ENCODE peak calls at places on chromosomes 5 and 9, in ten cellular contexts. One of them, this sample, is unnamed.

GRCh38 chr5:79849486-79850315 is 141.4 kb downstream of the MTX3 start:
- DNase-seq in adrenal gland: no peak
- DNase-seq in Peyer's patch: no peak
- DNase-seq in HL-60: no peak
- DNase-seq in tibial nerve: no peak
- DNase-seq in heart right ventricle: no peak
- DNase-seq in IMR-90: no peak
- DNase-seq in colonic mucosa: no peak
- DNase-seq in MM.1S: no peak
- DNase-seq in cardiac muscle cell: no peak
- DNase-seq in this sample: no peak

GRCh38 chr9:116300360-116300759 is 146.8 kb downstream of the PAPPA start:
- DNase-seq in adrenal gland: no peak
- DNase-seq in Peyer's patch: no peak
- DNase-seq in HL-60: no peak
- DNase-seq in tibial nerve: no peak
- DNase-seq in heart right ventricle: no peak
- DNase-seq in IMR-90: no peak
- DNase-seq in colonic mucosa: no peak
- DNase-seq in MM.1S: no peak
- DNase-seq in cardiac muscle cell: no peak
- DNase-seq in this sample: no peak

GRCh38 chr9:36623280-36623679 is 50.6 kb downstream of the MELK start:
- DNase-seq in adrenal gland: no peak
- DNase-seq in Peyer's patch: no peak
- DNase-seq in HL-60: no peak
- DNase-seq in tibial nerve: no peak
- DNase-seq in heart right ventricle: no peak
- DNase-seq in IMR-90: peak; percentile 54
- DNase-seq in colonic mucosa: no peak
- DNase-seq in MM.1S: no peak
- DNase-seq in cardiac muscle cell: peak; percentile 25
- DNase-seq in this sample: no peak

GRCh38 chr9:134217431-134218210 is 53.3 kb upstream of the RNU6ATAC start:
- DNase-seq in adrenal gland: no peak
- DNase-seq in Peyer's patch: no peak
- DNase-seq in HL-60: peak; percentile 73
- DNase-seq in tibial nerve: no peak
- DNase-seq in heart right ventricle: no peak
- DNase-seq in IMR-90: no peak
- DNase-seq in colonic mucosa: no peak
- DNase-seq in MM.1S: no peak
- DNase-seq in cardiac muscle cell: no peak
- DNase-seq in this sample: no peak

GRCh38 chr5:180808461-180809000 is 5.9 kb upstream of the MGAT1 start:
- DNase-seq in adrenal gland: no peak
- DNase-seq in Peyer's patch: peak; percentile 48
- DNase-seq in HL-60: no peak
- DNase-seq in tibial nerve: no peak
- DNase-seq in heart right ventricle: peak; percentile 4
- DNase-seq in IMR-90: no peak
- DNase-seq in colonic mucosa: no peak
- DNase-seq in MM.1S: no peak
- DNase-seq in cardiac muscle cell: no peak
- DNase-seq in this sample: peak; percentile 12

GRCh38 chr9:14654932-14655331 is 38.3 kb downstream of the ZDHHC21 start:
- DNase-seq in adrenal gland: no peak
- DNase-seq in Peyer's patch: no peak
- DNase-seq in HL-60: no peak
- DNase-seq in tibial nerve: no peak
- DNase-seq in heart right ventricle: no peak
- DNase-seq in IMR-90: peak; percentile 7
- DNase-seq in colonic mucosa: no peak
- DNase-seq in MM.1S: no peak
- DNase-seq in cardiac muscle cell: peak; percentile 11
- DNase-seq in this sample: no peak

GRCh38 chr9:16033253-16033652 is 480.4 kb downstream of the CCDC171 start:
- DNase-seq in adrenal gland: no peak
- DNase-seq in Peyer's patch: no peak
- DNase-seq in HL-60: no peak
- DNase-seq in tibial nerve: no peak
- DNase-seq in heart right ventricle: no peak
- DNase-seq in IMR-90: no peak
- DNase-seq in colonic mucosa: no peak
- DNase-seq in MM.1S: no peak
- DNase-seq in cardiac muscle cell: no peak
- DNase-seq in this sample: peak; percentile 55

GRCh38 chr5:100760700-100761099 is 142.4 kb downstream of the ST8SIA4 start:
- DNase-seq in adrenal gland: no peak
- DNase-seq in Peyer's patch: no peak
- DNase-seq in HL-60: no peak
- DNase-seq in tibial nerve: no peak
- DNase-seq in heart right ventricle: no peak
- DNase-seq in IMR-90: peak; percentile 7
- DNase-seq in colonic mucosa: no peak
- DNase-seq in MM.1S: no peak
- DNase-seq in cardiac muscle cell: no peak
- DNase-seq in this sample: no peak

GRCh38 chr5:126998201-126998631 is 32.1 kb downstream of the MARCHF3 start:
- DNase-seq in adrenal gland: no peak
- DNase-seq in Peyer's patch: no peak
- DNase-seq in HL-60: no peak
- DNase-seq in tibial nerve: no peak
- DNase-seq in heart right ventricle: no peak
- DNase-seq in IMR-90: peak; percentile 63
- DNase-seq in colonic mucosa: no peak
- DNase-seq in MM.1S: peak; percentile 83
- DNase-seq in cardiac muscle cell: peak; percentile 44
- DNase-seq in this sample: no peak

GRCh38 chr9:4743131-4743875 is 2.3 kb upstream of the AK3 start:
- DNase-seq in adrenal gland: no peak
- DNase-seq in Peyer's patch: no peak
- DNase-seq in HL-60: no peak
- DNase-seq in tibial nerve: no peak
- DNase-seq in heart right ventricle: peak; percentile 16
- DNase-seq in IMR-90: no peak
- DNase-seq in colonic mucosa: no peak
- DNase-seq in MM.1S: no peak
- DNase-seq in cardiac muscle cell: peak; percentile 11
- DNase-seq in this sample: no peak

GRCh38 chr9:16062542-16063240 is 509.8 kb downstream of the CCDC171 start:
- DNase-seq in adrenal gland: no peak
- DNase-seq in Peyer's patch: no peak
- DNase-seq in HL-60: no peak
- DNase-seq in tibial nerve: no peak
- DNase-seq in heart right ventricle: no peak
- DNase-seq in IMR-90: peak; percentile 98
- DNase-seq in colonic mucosa: no peak
- DNase-seq in MM.1S: no peak
- DNase-seq in cardiac muscle cell: peak; percentile 51
- DNase-seq in this sample: no peak

GRCh38 chr5:73596705-73597328 is 29.2 kb upstream of the ARHGEF28 start:
- DNase-seq in adrenal gland: no peak
- DNase-seq in Peyer's patch: peak; percentile 53
- DNase-seq in HL-60: peak; percentile 27
- DNase-seq in tibial nerve: peak; percentile 31
- DNase-seq in heart right ventricle: no peak
- DNase-seq in IMR-90: peak; percentile 20
- DNase-seq in colonic mucosa: peak; percentile 53
- DNase-seq in MM.1S: peak; percentile 31
- DNase-seq in cardiac muscle cell: peak; percentile 47
- DNase-seq in this sample: peak; percentile 36

GRCh38 chr5:2003206-2003605 is 120.5 kb upstream of the IRX4 start:
- DNase-seq in adrenal gland: no peak
- DNase-seq in Peyer's patch: no peak
- DNase-seq in HL-60: no peak
- DNase-seq in tibial nerve: no peak
- DNase-seq in heart right ventricle: no peak
- DNase-seq in IMR-90: no peak
- DNase-seq in colonic mucosa: no peak
- DNase-seq in MM.1S: no peak
- DNase-seq in cardiac muscle cell: no peak
- DNase-seq in this sample: no peak
- H3K4me3 ChIP-seq in adrenal gland: no peak overlapping the region
- H3K4me3 ChIP-seq in Peyer's patch: no peak overlapping the region
- H3K4me3 ChIP-seq in HL-60: no peak overlapping the region
- H3K4me3 ChIP-seq in tibial nerve: no peak overlapping the region
- H3K4me3 ChIP-seq in heart right ventricle: no peak overlapping the region
- H3K4me3 ChIP-seq in IMR-90: no peak overlapping the region
- H3K4me3 ChIP-seq in colonic mucosa: no peak overlapping the region
- H3K4me3 ChIP-seq in MM.1S: no peak overlapping the region
- H3K4me3 ChIP-seq in cardiac muscle cell: no peak overlapping the region
- H3K4me3 ChIP-seq in this sample: no peak overlapping the region

GRCh38 chr5:15995206-15996052 is 184.2 kb downstream of the MARCHF11 start:
- DNase-seq in adrenal gland: no peak
- DNase-seq in Peyer's patch: no peak
- DNase-seq in HL-60: no peak
- DNase-seq in tibial nerve: no peak
- DNase-seq in heart right ventricle: no peak
- DNase-seq in IMR-90: peak; percentile 55
- DNase-seq in colonic mucosa: no peak
- DNase-seq in MM.1S: peak; percentile 59
- DNase-seq in cardiac muscle cell: peak; percentile 64
- DNase-seq in this sample: no peak
- TF ChIP-seq CTCF in adrenal gland: peak; percentile 56
- TF ChIP-seq CTCF in Peyer's patch: no peak
- TF ChIP-seq CTCF in HL-60: peak; percentile 18
- TF ChIP-seq CTCF in tibial nerve: peak; percentile 35
- TF ChIP-seq CTCF in heart right ventricle: peak; percentile 52
- TF ChIP-seq CTCF in IMR-90: peak; percentile 75
- TF ChIP-seq CTCF in colonic mucosa: peak; percentile 18
- TF ChIP-seq CTCF in MM.1S: peak; percentile 67
- TF ChIP-seq CTCF in cardiac muscle cell: peak; percentile 66
- TF ChIP-seq CTCF in this sample: no peak

DNA sequence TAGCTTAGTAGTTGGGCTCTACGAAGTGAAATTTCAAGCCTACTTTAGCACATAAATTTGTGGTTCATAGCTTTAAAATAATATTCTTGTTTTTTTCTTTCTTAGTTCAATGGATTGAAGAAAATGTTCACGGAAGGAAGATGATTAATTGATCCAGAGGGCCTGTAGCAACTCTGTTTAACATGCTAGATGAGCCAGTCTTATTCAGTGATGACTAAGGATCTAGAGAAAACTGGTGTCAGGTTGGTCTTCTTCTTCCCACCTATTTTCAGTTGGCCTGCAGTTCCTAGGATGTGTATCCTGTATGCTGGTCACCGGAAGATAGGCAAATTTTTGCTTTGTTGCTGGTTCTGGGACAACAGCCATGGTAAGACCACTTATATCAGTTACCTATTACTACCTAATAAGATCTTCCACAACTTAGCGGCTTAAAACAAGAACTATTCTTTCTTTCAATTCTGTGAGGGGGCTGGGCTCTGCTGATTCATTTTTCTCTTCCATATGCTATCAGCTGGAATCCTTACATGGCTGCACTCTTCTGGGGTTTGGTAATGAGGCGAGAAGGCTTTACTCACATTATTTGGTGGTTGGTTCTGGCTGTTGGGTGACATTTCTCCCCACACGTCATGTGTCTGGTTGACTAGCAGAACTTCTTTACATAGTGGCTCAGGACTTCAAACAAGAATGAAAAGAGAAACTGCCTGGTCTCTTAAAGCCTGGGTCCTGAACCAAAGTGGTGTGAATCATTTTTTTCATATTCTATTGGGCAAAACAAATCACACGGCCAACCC is 182.7 kb upstream of the ACTBL2 start:
- DNase-seq in adrenal gland: no peak
- DNase-seq in Peyer's patch: no peak
- DNase-seq in HL-60: no peak
- DNase-seq in tibial nerve: no peak
- DNase-seq in heart right ventricle: no peak
- DNase-seq in IMR-90: peak; percentile 17
- DNase-seq in colonic mucosa: no peak
- DNase-seq in MM.1S: no peak
- DNase-seq in cardiac muscle cell: no peak
- DNase-seq in this sample: no peak
- H3K27me3 ChIP-seq in adrenal gland: no peaks in the 10 kb centered on the region
- H3K27me3 ChIP-seq in Peyer's patch: no peaks in the 10 kb centered on the region
- H3K27me3 ChIP-seq in HL-60: no peaks in the 10 kb centered on the region
- H3K27me3 ChIP-seq in tibial nerve: no peaks in the 10 kb centered on the region
- H3K27me3 ChIP-seq in heart right ventricle: no peaks in the 10 kb centered on the region
- H3K27me3 ChIP-seq in IMR-90: no peaks in the 10 kb centered on the region
- H3K27me3 ChIP-seq in colonic mucosa: no peaks in the 10 kb centered on the region
- H3K27me3 ChIP-seq in MM.1S: no peaks in the 10 kb centered on the region
- H3K27me3 ChIP-seq in cardiac muscle cell: no peaks in the 10 kb centered on the region
- H3K27me3 ChIP-seq in this sample: no peaks in the 10 kb centered on the region

GRCh38 chr9:125841444-125841843 is 94.3 kb downstream of the PBX3 start:
- DNase-seq in adrenal gland: no peak
- DNase-seq in Peyer's patch: no peak
- DNase-seq in HL-60: no peak
- DNase-seq in tibial nerve: no peak
- DNase-seq in heart right ventricle: no peak
- DNase-seq in IMR-90: no peak
- DNase-seq in colonic mucosa: no peak
- DNase-seq in MM.1S: no peak
- DNase-seq in cardiac muscle cell: no peak
- DNase-seq in this sample: no peak

GRCh38 chr9:125842215-125842614 is 95.0 kb downstream of the PBX3 start:
- DNase-seq in adrenal gland: no peak
- DNase-seq in Peyer's patch: no peak
- DNase-seq in HL-60: no peak
- DNase-seq in tibial nerve: no peak
- DNase-seq in heart right ventricle: no peak
- DNase-seq in IMR-90: no peak
- DNase-seq in colonic mucosa: no peak
- DNase-seq in MM.1S: no peak
- DNase-seq in cardiac muscle cell: no peak
- DNase-seq in this sample: no peak

GRCh38 chr9:125845271-125845808 is 98.2 kb downstream of the PBX3 start:
- DNase-seq in adrenal gland: no peak
- DNase-seq in Peyer's patch: no peak
- DNase-seq in HL-60: no peak
- DNase-seq in tibial nerve: no peak
- DNase-seq in heart right ventricle: no peak
- DNase-seq in IMR-90: no peak
- DNase-seq in colonic mucosa: no peak
- DNase-seq in MM.1S: no peak
- DNase-seq in cardiac muscle cell: no peak
- DNase-seq in this sample: no peak

GRCh38 chr9:125844611-125845010 is 97.4 kb downstream of the PBX3 start:
- DNase-seq in adrenal gland: no peak
- DNase-seq in Peyer's patch: no peak
- DNase-seq in HL-60: no peak
- DNase-seq in tibial nerve: no peak
- DNase-seq in heart right ventricle: no peak
- DNase-seq in IMR-90: no peak
- DNase-seq in colonic mucosa: no peak
- DNase-seq in MM.1S: no peak
- DNase-seq in cardiac muscle cell: no peak
- DNase-seq in this sample: no peak

DNA sequence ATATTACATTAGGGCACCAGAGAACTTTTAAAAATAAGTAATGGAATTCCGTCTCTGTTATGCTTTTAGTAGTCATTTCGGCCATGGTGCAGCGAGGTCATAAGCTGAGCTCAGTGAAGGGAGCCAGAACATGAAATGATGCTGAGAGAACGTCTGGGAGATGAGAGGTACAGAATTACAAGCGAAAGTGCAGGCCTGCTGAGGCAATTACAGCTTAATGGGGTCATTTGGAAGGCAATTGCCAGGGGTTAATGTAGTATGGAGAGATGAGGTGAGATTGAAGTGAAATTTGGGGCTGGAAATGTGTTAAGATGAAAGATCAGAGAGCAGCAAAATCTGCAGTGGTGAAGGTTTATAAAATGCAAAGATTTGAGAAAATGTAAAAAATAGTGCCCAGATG is 96.5 kb downstream of the PBX3 start:
- DNase-seq in adrenal gland: no peak
- DNase-seq in Peyer's patch: no peak
- DNase-seq in HL-60: no peak
- DNase-seq in tibial nerve: no peak
- DNase-seq in heart right ventricle: peak; percentile 10
- DNase-seq in IMR-90: peak; percentile 60
- DNase-seq in colonic mucosa: no peak
- DNase-seq in MM.1S: no peak
- DNase-seq in cardiac muscle cell: peak; percentile 42
- DNase-seq in this sample: no peak
- H3K4me3 ChIP-seq in adrenal gland: no peak overlapping the region
- H3K4me3 ChIP-seq in Peyer's patch: no peak overlapping the region
- H3K4me3 ChIP-seq in HL-60: no peak overlapping the region
- H3K4me3 ChIP-seq in tibial nerve: no peak overlapping the region
- H3K4me3 ChIP-seq in heart right ventricle: no peak overlapping the region
- H3K4me3 ChIP-seq in IMR-90: no peak overlapping the region
- H3K4me3 ChIP-seq in colonic mucosa: no peak overlapping the region
- H3K4me3 ChIP-seq in MM.1S: no peak overlapping the region
- H3K4me3 ChIP-seq in cardiac muscle cell: no peak overlapping the region
- H3K4me3 ChIP-seq in this sample: no peak overlapping the region

This sample was measured in testis.